ENCODE peak calls at places on chromosomes 1 and 21, in seven cellular contexts. F is SK-N-SH, M is GM12878, G is K562, O is IMR-90, D is HepG2, S is HCT116. Z is an unnamed sample.

GRCh38 chr1:223665592-223666312 is at the start of gene CAPN8:
- DNase-seq in F (no peak), G (no peak), M (no peak), O (no peak), S (peak; percentile 10), D (no peak), Z (no peak)

GRCh38 chr1:110011527-110012041 is 22.8 kb upstream of the STRIP1 start:
- DNase-seq in G (peak; percentile 62), O (peak; percentile 73), S (peak; percentile 39), D (peak; percentile 36), F (peak; percentile 47), M (peak; percentile 84), Z (peak; percentile 61)

GRCh38 chr1:93694039-93694438 is 12.4 kb upstream of the BCAR3 start:
- DNase-seq in D (no peak), G (no peak), O (no peak), F (no peak), M (no peak), S (no peak), Z (no peak)

GRCh38 chr1:107220036-107220435 is 79.2 kb downstream of the NTNG1 start:
- DNase-seq in G (no peak), D (no peak), O (no peak), F (no peak), S (no peak), M (no peak), Z (no peak)

GRCh38 chr21:43866659-43867331 is 1.8 kb downstream of the AGPAT3 start:
- DNase-seq in D (peak; percentile 88), M (peak; percentile 50), O (no peak), F (no peak), G (peak; percentile 73), S (no peak), Z (no peak)

GRCh38 chr1:117070124-117070523 is 10.0 kb downstream of the TTF2 start:
- DNase-seq in F (no peak), S (no peak), D (no peak), O (peak; percentile 67), M (peak; percentile 39), G (no peak), Z (no peak)

GRCh38 chr1:198919667-198920398 is 281.0 kb downstream of the PTPRC start:
- DNase-seq in D (no peak), S (no peak), G (no peak), M (no peak), F (no peak), O (no peak), Z (no peak)

GRCh38 chr21:45640888-45641479 is 2.5 kb upstream of the PCBP3 start:
- DNase-seq in S (no peak), M (peak; percentile 56), F (no peak), G (no peak), D (no peak), O (peak; percentile 18), Z (no peak)

GRCh38 chr1:223730471-223730870 is 18.1 kb downstream of the CAPN2 start:
- DNase-seq in G (no peak), O (no peak), F (no peak), D (no peak), M (no peak), S (no peak), Z (no peak)

GRCh38 chr1:97074771-97075170 is 353.2 kb downstream of the PTBP2 start:
- DNase-seq in G (no peak), O (no peak), D (no peak), F (no peak), M (no peak), S (no peak), Z (no peak)

GRCh38 chr1:10539411-10540043 is 64.8 kb downstream of the PEX14 start:
- DNase-seq in D (no peak), O (peak; percentile 38), G (no peak), F (no peak), S (no peak), M (no peak), Z (no peak)

GRCh38 chr1:33687000-33687399 is 176.9 kb upstream of the HMGB4 start:
- DNase-seq in S (no peak), M (no peak), O (no peak), G (no peak), F (no peak), D (no peak), Z (no peak)
- TF ChIP-seq RAD21 in S (no peak), M (no peak), O (no peak), G (no peak), F (no peak), D (no peak), Z (no peak)

GRCh38 chr1:29673669-29674624 is 437.6 kb downstream of the PTPRU start:
- DNase-seq in S (no peak), G (no peak), M (no peak), O (no peak), F (no peak), D (no peak), Z (no peak)
- TF ChIP-seq RAD21 in S (no peak), G (no peak), M (no peak), O (no peak), F (no peak), D (no peak), Z (no peak)

GRCh38 chr1:203593143-203593542 is 33.5 kb upstream of the ATP2B4 start:
- DNase-seq in O (no peak), M (no peak), D (no peak), S (no peak), F (no peak), G (no peak), Z (no peak)

GRCh38 chr1:203592156-203592555 is 34.5 kb upstream of the ATP2B4 start:
- DNase-seq in S (no peak), O (peak; percentile 42), M (no peak), F (no peak), D (peak; percentile 15), G (no peak), Z (no peak)

GRCh38 chr1:203591626-203592025 is 35.0 kb upstream of the ATP2B4 start:
- DNase-seq in O (no peak), M (no peak), G (no peak), D (no peak), S (no peak), F (no peak), Z (no peak)

GRCh38 chr1:203592728-203593127 is 33.9 kb upstream of the ATP2B4 start:
- DNase-seq in S (no peak), M (no peak), O (peak; percentile 54), D (no peak), G (no peak), F (no peak), Z (no peak)

DNA sequence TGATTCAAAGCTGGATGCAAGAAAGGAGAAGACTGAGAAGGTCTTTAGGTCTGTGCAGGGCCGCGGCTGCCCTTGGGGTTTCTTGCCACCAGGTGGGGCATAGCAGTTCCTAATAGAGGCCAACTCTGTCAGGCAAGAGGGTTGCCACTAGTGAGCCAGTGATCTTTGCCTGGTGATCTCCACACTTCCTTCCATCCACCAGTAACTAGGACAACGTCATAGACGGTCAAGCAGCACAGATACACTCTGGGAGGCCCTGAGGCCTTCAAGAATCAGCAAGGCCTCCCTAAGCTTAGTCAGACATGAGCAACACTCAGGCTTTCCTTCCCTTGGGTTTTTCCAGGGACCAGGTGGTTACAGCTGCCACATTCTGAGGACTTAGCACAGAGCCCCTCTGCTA is 32.9 kb upstream of the ATP2B4 start:
- DNase-seq in S (peak; percentile 23), M (no peak), G (peak; percentile 52), F (no peak), D (no peak), O (peak; percentile 72), Z (peak; percentile 40)
- TF ChIP-seq RAD21 in S (peak; percentile 57), M (peak; percentile 41), G (peak; percentile 48), F (no peak), D (peak; percentile 41), O (no peak), Z (peak; percentile 45)

DNA sequence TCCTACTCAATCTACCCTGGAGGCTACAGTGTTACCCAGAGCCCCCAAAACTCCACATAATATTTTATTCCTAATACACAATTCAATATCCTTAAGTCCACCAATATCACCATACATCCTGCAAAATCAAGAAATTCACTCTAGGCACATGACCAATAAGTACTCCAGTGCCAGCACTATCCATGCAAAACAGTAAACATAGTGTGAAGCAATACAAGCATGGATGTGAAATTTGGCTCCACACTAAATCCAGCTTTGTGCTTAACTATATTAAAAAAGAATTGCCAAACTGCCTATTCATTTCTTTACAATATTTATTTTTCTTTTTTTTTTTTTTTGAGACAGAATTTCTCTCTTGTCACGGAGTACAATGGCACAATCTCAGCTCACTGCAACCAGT is 3.0 kb upstream of the MEAF6 start:
- DNase-seq in D (no peak), F (no peak), O (no peak), M (no peak), G (no peak), S (no peak), Z (no peak)
- TF ChIP-seq RAD21 in D (no peak), F (no peak), O (no peak), M (no peak), G (no peak), S (no peak), Z (no peak)

GRCh38 chr1:182484067-182484466 is 34.1 kb downstream of the RGSL1 start:
- DNase-seq in F (no peak), S (no peak), M (no peak), O (no peak), G (no peak), D (no peak), Z (no peak)

GRCh38 chr1:182488803-182489202 is 38.9 kb downstream of the RGSL1 start:
- DNase-seq in S (no peak), F (no peak), O (no peak), D (no peak), G (no peak), M (no peak), Z (no peak)

GRCh38 chr1:182485861-182486260 is 35.9 kb downstream of the RGSL1 start:
- DNase-seq in G (no peak), M (no peak), F (no peak), O (no peak), D (no peak), S (no peak), Z (no peak)

GRCh38 chr1:182484531-182485257 is 34.7 kb downstream of the RGSL1 start:
- DNase-seq in G (peak; percentile 22), S (peak; percentile 16), M (peak; percentile 30), D (no peak), O (no peak), F (peak; percentile 7), Z (no peak)
- TF ChIP-seq RAD21 in G (no peak), S (no peak), M (peak; percentile 31), D (no peak), O (no peak), F (no peak), Z (no peak)

GRCh38 chr1:207968521-207968944 is 57.6 kb upstream of the CD34 start:
- DNase-seq in D (no peak), M (no peak), F (no peak), S (no peak), O (no peak), G (no peak), Z (no peak)
- TF ChIP-seq RAD21 in D (no peak), M (no peak), F (no peak), S (no peak), O (no peak), G (no peak), Z (no peak)

Z was measured in A549.